ENCODE peak calls at places on chromosomes 16 and 17, in nine cellular contexts. I is right cardiac atrium; M is tibial artery; X is GM12891; Z is colonic mucosa; K is transverse colon; G is HuH-7.5; W is AG08395; A is CD8-positive, alpha-beta memory T cell. Y is an unnamed sample.

GRCh38 chr16:73071131-73071940 is 23.4 kb upstream of the ZFHX3 start:
- DNase-seq in I (peak), M (peak), X (peak), Z (peak), K (peak), G (peak), W (peak), A (no peak), Y (no peak)

GRCh38 chr17:76397687-76398522 is 13.5 kb downstream of the SPHK1 start:
- DNase-seq in I (peak), M (peak), X (peak), Z (peak), K (peak), G (peak), W (peak), A (peak), Y (peak)

GRCh38 chr17:79558573-79558900 is 52.3 kb downstream of the RBFOX3 start:
- DNase-seq in I (no peak), M (no peak), X (no peak), Z (no peak), K (no peak), G (no peak), W (no peak), A (no peak), Y (no peak)

GRCh38 chr17:32266389-32267269 is 997 bp downstream of the RHBDL3 start:
- DNase-seq in I (peak), M (no peak), X (no peak), Z (no peak), K (no peak), G (no peak), W (no peak), A (peak), Y (no peak)

GRCh38 chr16:66850115-66850815 is 6.1 kb downstream of the CA7 start:
- DNase-seq in I (peak), M (peak), X (no peak), Z (no peak), K (no peak), G (no peak), W (peak), A (no peak), Y (no peak)

GRCh38 chr17:45273551-45273957 is 11.7 kb upstream of the SPATA32 start:
- DNase-seq in I (peak), M (no peak), X (no peak), Z (no peak), K (no peak), G (no peak), W (no peak), A (no peak), Y (no peak)

GRCh38 chr16:49458656-49459445 is 85.2 kb downstream of the C16orf78 start:
- DNase-seq in I (no peak), M (peak), X (no peak), Z (peak), K (no peak), G (no peak), W (no peak), A (no peak), Y (no peak)

GRCh38 chr16:48542020-48542473 is 67.9 kb downstream of the N4BP1 start:
- DNase-seq in I (peak), M (peak), X (no peak), Z (peak), K (peak), G (peak), W (peak), A (no peak), Y (peak)

GRCh38 chr16:85302848-85303353 is 190.6 kb upstream of the CIBAR2 start:
- DNase-seq in I (no peak), M (no peak), X (no peak), Z (no peak), K (no peak), G (no peak), W (no peak), A (no peak), Y (no peak)